ENCODE peak calls at places on chromosomes 11 and 22, in nine cellular contexts. I is PC-3, P is fibroblast of lung, H is H9, Q is mesenchymal stem cell, F is neural progenitor cell, U is GM23248, M is HCT116, L is endothelial cell of umbilical vein. G is an unnamed sample. For H3K4me1, the result is how much of the 10 kb centered on the place peaks cover.

GRCh38 chr11:75513250-75513649 is 12.5 kb downstream of the GDPD5 start:
- DNase-seq in I (peak), P (peak), H (no peak), Q (no peak), F (no peak), U (no peak), M (no peak), L (peak), G (no peak)

GRCh38 chr22:17366830-17367229 is 2.4 kb upstream of the CECR2 start:
- DNase-seq in I (no peak), P (peak), H (peak), Q (no peak), F (peak), U (no peak), M (peak), L (no peak), G (peak)

GRCh38 chr22:46596032-46596441 is 24.1 kb upstream of the GRAMD4 start:
- DNase-seq in I (no peak), P (no peak), H (no peak), Q (peak), F (peak), U (peak), M (no peak), L (no peak), G (peak)

GRCh38 chr11:2778630-2779498 is 79.1 kb upstream of the KCNQ1OT1 start:
- DNase-seq in I (peak), P (peak), H (peak), Q (peak), F (no peak), U (peak), M (no peak), L (peak), G (peak)

GRCh38 chr22:50723991-50724390 is 14.0 kb upstream of the ACR start:
- DNase-seq in I (no peak), P (no peak), H (no peak), Q (no peak), F (no peak), U (no peak), M (no peak), L (no peak), G (no peak)

GRCh38 chr11:72721689-72722049 is 30.5 kb downstream of the ARAP1 start:
- DNase-seq in I (no peak), P (peak), H (no peak), Q (no peak), F (no peak), U (peak), M (no peak), L (no peak), G (peak)

GRCh38 chr11:111361874-111362273 is 17.2 kb downstream of the POU2AF1 start:
- DNase-seq in I (peak), P (no peak), H (no peak), Q (no peak), F (no peak), U (peak), M (no peak), L (no peak), G (no peak)

GRCh38 chr11:20671856-20672546 is 2.6 kb downstream of the NELL1 start:
- DNase-seq in I (peak), P (no peak), H (no peak), Q (no peak), F (peak), U (peak), M (peak), L (no peak), G (peak)

GRCh38 chr11:2302280-2302843 is 549 bp downstream of the TSPAN32 start:
- DNase-seq in I (no peak), P (no peak), H (no peak), Q (no peak), F (no peak), U (no peak), M (no peak), L (no peak), G (peak)

GRCh38 chr11:46465683-46466082 is 74.1 kb upstream of the CHRM4 start:
- DNase-seq in I (no peak), P (no peak), H (no peak), Q (no peak), F (no peak), U (no peak), M (no peak), L (no peak), G (no peak)

GRCh38 chr22:22168190-22168940 is 76.2 kb upstream of the VPREB1 start:
- DNase-seq in I (peak), P (peak), H (peak), Q (peak), F (peak), U (peak), M (peak), L (no peak), G (peak)

GRCh38 chr11:119863811-119864601 is 135.0 kb upstream of the NECTIN1 start:
- DNase-seq in I (no peak), P (no peak), H (peak), Q (no peak), F (peak), U (no peak), M (no peak), L (no peak), G (peak)

GRCh38 chr11:96257972-96258951 is 84.7 kb downstream of the MAML2 start:
- DNase-seq in I (no peak), P (peak), H (no peak), Q (peak), F (no peak), U (peak), M (no peak), L (no peak), G (no peak)

GRCh38 chr11:60985991-60986915 is 14.8 kb downstream of the CD6 start:
- DNase-seq in I (peak), P (peak), H (no peak), Q (no peak), F (no peak), U (peak), M (no peak), L (no peak), G (no peak)

GRCh38 chr11:68839953-68840641 is 1.6 kb downstream of the CPT1A start:
- DNase-seq in I (peak), P (no peak), H (peak), Q (peak), F (peak), U (peak), M (no peak), L (peak), G (no peak)

GRCh38 chr11:77302752-77303151 is 1.3 kb upstream of the GDPD4 start:
- DNase-seq in I (no peak), P (no peak), H (no peak), Q (no peak), F (no peak), U (no peak), M (no peak), L (no peak), G (no peak)

GRCh38 chr11:3197044-3197715 is 21.4 kb downstream of the MRGPRG start:
- DNase-seq in I (no peak), P (no peak), H (no peak), Q (no peak), F (no peak), U (no peak), M (no peak), L (no peak), G (no peak)

GRCh38 chr11:103987631-103988594 is 48.5 kb upstream of the DDI1 start:
- DNase-seq in I (peak), P (peak), H (peak), Q (no peak), F (peak), U (peak), M (no peak), L (no peak), G (no peak)

GRCh38 chr11:26993965-26994446 is at the start of gene FIBIN:
- DNase-seq in I (no peak), P (peak), H (peak), Q (peak), F (peak), U (peak), M (no peak), L (no peak), G (peak)
- H2AFZ ChIP-seq in I (no peak), P (peak), H (peak), Q (peak), F (peak), U (peak), M (no peak), L (no peak), G (no peak)

DNA sequence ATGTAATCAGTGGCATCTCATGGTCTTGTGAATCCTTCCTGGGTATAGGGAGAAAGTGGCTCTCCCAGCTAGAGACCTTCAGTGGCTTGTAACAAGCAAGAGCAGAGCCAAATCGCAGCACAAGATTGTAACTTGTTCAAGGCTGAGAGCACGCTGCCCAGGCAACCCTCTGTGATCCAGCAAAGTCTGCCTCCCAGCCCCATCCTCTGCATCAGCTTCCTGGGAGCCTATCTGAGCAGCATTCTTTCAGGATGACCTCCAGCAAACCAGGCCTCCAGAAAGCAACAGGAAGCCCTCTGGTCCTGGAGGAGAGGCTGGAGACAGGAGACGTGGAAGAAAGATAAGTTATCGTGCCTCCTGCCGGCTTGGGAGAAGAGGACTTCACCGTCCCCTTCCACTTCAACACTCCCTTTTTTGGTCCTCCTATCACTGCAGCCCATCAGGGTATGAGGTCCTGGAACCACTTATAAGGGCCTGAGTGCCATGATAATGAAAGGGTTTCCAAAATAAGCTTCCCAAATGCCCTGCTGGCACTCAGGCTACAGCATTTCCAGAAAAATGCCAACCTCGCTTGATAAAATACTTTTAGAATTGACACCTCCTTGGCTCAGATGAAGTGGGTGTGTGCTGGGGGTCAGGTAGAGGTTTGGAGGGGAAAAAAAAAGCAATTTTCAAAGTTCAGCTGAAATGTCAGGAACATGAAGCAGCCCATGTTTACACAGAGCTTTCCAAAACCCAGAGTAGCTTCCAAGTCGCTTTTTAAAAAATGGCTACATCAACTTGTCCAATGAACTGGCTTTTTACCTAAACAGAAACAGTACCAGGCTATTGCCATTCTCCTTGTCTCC is 80.2 kb downstream of the PLEKHA7 start:
- DNase-seq in I (no peak), P (no peak), H (no peak), Q (peak), F (no peak), U (no peak), M (no peak), L (no peak), G (peak)
- H3K27ac ChIP-seq in I (no peak), P (no peak), H (no peak), Q (no peak), F (no peak), U (no peak), M (no peak), L (no peak), G (no peak)

GRCh38 chr11:7524831-7525230 is 11.0 kb downstream of the PPFIBP2 start:
- DNase-seq in I (no peak), P (no peak), H (no peak), Q (no peak), F (peak), U (no peak), M (no peak), L (no peak), G (no peak)

GRCh38 chr11:7525424-7525823 is 11.6 kb downstream of the PPFIBP2 start:
- DNase-seq in I (no peak), P (no peak), H (no peak), Q (no peak), F (no peak), U (no peak), M (no peak), L (no peak), G (peak)

GRCh38 chr11:7522546-7522945 is 8.7 kb downstream of the PPFIBP2 start:
- DNase-seq in I (no peak), P (no peak), H (no peak), Q (no peak), F (no peak), U (no peak), M (no peak), L (no peak), G (no peak)

GRCh38 chr11:7522106-7522505 is 8.3 kb downstream of the PPFIBP2 start:
- DNase-seq in I (no peak), P (no peak), H (no peak), Q (no peak), F (no peak), U (no peak), M (no peak), L (no peak), G (no peak)

DNA sequence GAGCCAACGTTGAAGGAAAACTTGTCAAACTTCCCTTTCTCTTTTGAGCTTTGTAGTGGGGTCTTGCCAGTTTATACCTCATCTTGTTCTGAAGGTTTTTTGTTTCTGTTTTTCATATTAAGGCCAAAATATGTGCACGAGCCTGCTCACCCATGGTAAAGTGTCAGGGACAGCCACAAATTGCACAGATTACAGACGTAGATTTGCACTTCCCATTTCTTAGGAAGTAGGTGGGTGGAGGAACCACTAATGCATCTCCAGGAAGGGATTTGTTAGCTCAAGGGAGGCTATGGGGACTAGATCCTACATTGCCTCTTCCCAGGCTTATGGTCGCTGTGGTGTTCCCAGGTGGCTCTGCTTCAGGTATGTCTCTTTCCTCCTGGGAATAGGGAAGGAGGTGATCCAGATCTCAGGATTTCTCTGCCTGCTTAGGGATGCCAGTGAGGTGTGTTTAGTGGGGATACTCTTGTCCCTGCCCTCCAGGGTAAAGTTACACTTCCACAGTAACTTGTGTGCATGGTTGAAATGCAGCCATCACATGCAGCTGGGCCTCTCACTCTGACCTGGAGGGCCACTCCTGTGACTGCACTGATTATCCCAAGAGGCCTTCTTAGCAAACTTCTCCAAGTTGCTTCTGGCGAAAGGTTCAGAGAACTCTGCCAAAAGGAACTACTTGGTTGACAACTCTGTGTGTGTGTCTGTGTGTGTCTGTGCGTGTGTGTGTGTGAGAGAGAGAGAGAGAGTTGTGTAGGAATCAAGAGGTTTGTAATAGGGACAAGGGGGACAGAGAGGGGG is 9.8 kb downstream of the PPFIBP2 start:
- DNase-seq in I (no peak), P (no peak), H (no peak), Q (no peak), F (no peak), U (no peak), M (no peak), L (no peak), G (no peak)
- H3K4me1 ChIP-seq in I (under half), P (under half), H (under half), Q (under half), F (under half), U (under half), M (under half), L (under half), G (under half)

DNA sequence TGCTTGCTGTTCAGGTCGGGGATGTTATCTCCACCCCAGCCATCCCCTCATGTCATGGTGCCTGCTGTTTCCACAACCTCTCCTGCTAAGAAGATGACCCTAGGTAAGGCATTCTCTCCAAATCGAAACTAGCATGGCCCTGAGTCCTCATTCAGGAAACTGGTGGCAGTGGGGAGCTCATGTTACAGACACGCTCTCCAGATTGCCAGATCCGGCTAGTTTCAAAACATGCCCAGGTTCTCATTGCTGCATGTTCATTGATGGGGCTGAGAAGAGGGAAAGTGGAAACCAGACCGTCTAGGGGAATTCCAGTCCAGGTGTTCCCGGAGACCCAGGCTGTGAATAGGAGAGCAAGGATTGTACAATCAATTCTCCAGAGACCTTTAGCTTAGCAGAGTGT is 105.6 kb upstream of the KIRREL3 start:
- DNase-seq in I (no peak), P (no peak), H (no peak), Q (no peak), F (peak), U (peak), M (no peak), L (no peak), G (peak)
- H2AFZ ChIP-seq in I (no peak), P (no peak), H (no peak), Q (no peak), F (peak), U (no peak), M (no peak), L (no peak), G (no peak)

GRCh38 chr11:79441159-79441875 is 487 bp upstream of the TENM4 start:
- DNase-seq in I (no peak), P (peak), H (peak), Q (peak), F (peak), U (peak), M (no peak), L (no peak), G (no peak)
- H3K27ac ChIP-seq in I (no peak), P (peak), H (no peak), Q (no peak), F (no peak), U (no peak), M (no peak), L (no peak), G (peak)

DNA sequence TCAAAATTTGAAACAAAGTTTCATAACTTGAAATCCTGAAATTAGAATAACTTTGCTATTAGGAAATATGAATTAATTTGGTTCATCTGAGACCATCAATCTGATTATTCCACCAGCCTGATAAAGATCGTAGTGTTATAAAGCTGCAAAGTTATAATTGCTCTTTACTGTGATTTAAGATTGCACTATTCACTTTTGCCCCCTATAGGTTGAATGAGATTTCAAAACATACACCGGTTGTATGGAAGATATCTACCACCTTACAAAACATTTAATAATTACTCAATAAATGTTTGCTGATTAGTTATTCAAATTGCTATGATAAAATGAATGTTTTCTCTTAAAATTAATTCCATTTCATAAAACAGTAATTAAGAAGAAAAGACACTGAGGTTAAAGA is 26.1 kb downstream of the APIP start:
- DNase-seq in I (peak), P (peak), H (no peak), Q (no peak), F (no peak), U (no peak), M (no peak), L (peak), G (no peak)
- H3K4me1 ChIP-seq in I (under half), P (under half), H (under half), Q (under half), F (under half), U (under half), M (under half), L (under half), G (under half)

DNA sequence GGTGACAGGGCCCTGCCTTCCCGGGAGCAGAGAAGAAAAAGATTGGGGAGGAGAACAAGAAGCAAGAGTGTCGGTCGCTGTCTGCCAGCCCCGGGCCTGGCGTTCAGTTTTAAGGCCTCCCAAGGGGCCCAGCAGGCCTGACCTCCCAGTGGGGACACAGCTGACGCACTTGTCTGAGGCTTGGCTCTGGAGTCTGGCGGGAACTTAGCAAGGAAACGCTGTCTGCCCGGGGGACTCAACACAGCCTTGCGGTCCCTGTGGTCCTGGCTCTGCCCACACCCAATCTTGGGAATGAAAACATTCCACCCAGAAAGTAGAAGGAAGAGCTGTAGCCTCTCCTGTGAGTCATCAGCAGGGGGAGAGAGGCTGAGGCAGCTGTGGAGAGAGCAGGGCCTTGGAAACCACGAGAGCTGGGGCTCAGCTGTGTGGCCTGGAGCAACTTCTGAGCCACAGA is 54.4 kb downstream of the TRAF6 start:
- DNase-seq in I (peak), P (peak), H (no peak), Q (peak), F (peak), U (peak), M (no peak), L (peak), G (peak)
- H2AFZ ChIP-seq in I (peak), P (peak), H (no peak), Q (no peak), F (no peak), U (peak), M (no peak), L (peak), G (no peak)

DNA sequence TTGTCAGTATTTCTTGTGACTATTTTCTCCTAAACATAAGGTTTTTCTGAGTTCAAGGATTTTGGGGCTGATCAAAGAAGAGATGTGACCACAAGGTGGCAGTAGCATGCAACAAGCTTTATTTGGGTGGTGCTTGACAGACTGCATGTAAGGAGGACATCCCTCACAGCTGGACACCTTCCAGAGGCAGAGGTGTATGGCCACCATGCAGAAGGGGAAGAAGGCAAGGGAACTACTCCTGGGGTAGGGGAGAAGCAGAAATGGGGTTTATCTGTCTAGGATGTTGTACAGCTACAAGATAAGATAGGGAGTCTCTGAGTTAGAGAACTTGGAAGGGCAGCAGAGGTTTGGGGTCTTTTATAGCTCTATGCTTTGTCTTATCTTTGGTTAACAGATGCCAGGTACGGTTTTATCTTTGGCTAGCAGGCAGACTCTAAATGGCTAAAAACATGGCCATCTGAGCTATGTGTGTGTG is 5.1 kb upstream of the BIRC2 start:
- DNase-seq in I (peak), P (peak), H (peak), Q (peak), F (peak), U (peak), M (peak), L (peak), G (peak)
- H3K27ac ChIP-seq in I (no peak), P (no peak), H (no peak), Q (no peak), F (no peak), U (no peak), M (no peak), L (no peak), G (no peak)

GRCh38 chr22:20276468-20276867 is 8.3 kb upstream of the RTN4R start:
- DNase-seq in I (no peak), P (no peak), H (no peak), Q (no peak), F (no peak), U (no peak), M (no peak), L (no peak), G (no peak)
- H3K4me1 ChIP-seq in I (under half), P (under half), H (under half), Q (under half), F (under half), U (under half), M (under half), L (under half), G (under half)

GRCh38 chr11:64340671-64341335 is 799 bp downstream of the CCDC88B start:
- DNase-seq in I (no peak), P (no peak), H (peak), Q (no peak), F (peak), U (peak), M (no peak), L (peak), G (peak)
- H2AFZ ChIP-seq in I (no peak), P (no peak), H (no peak), Q (no peak), F (peak), U (no peak), M (no peak), L (peak), G (no peak)

G was measured in hepatocyte.